ENCODE peak calls at places on chromosomes 16 and 17, in six cellular contexts. R is neuronal stem cell, I is mesenchymal stem cell, W is IMR-90, A is H1, B is trophoblast cell. S is an unnamed sample.

GRCh38 chr17:63405741-63406261 is 40.3 kb downstream of the CYB561 start:
- DNase-seq in R (no peak), I (peak), W (peak), A (no peak), B (peak), S (no peak)

GRCh38 chr17:78889525-78889924 is 13.5 kb downstream of the CEP295NL start:
- DNase-seq in R (no peak), I (no peak), W (no peak), A (no peak), B (no peak), S (no peak)

GRCh38 chr17:70314096-70314495 is 144.8 kb downstream of the KCNJ2 start:
- DNase-seq in R (no peak), I (no peak), W (peak), A (no peak), B (no peak), S (no peak)

GRCh38 chr16:68450741-68451140 is 2.4 kb upstream of the SMPD3 start:
- DNase-seq in R (no peak), I (no peak), W (no peak), A (no peak), B (no peak), S (no peak)

GRCh38 chr16:46555981-46556380 is 65.2 kb downstream of the SHCBP1 start:
- DNase-seq in R (no peak), I (no peak), W (peak), A (no peak), B (no peak), S (no peak)

GRCh38 chr16:14284930-14285541 is 213.9 kb downstream of the MRTFB start:
- DNase-seq in R (no peak), I (peak), W (no peak), A (no peak), B (peak), S (peak)

GRCh38 chr17:70329751-70330150 is 160.4 kb downstream of the KCNJ2 start:
- DNase-seq in R (no peak), I (no peak), W (no peak), A (no peak), B (peak), S (no peak)

GRCh38 chr16:57734308-57734924 is 1.2 kb upstream of the KATNB1 start:
- DNase-seq in R (no peak), I (no peak), W (no peak), A (no peak), B (no peak), S (no peak)

GRCh38 chr17:7428557-7428956 is at the start of gene SPEM3:
- DNase-seq in R (no peak), I (no peak), W (no peak), A (no peak), B (no peak), S (no peak)

GRCh38 chr17:7988750-7989178 is 13.7 kb upstream of the GUCY2D start:
- DNase-seq in R (peak), I (peak), W (peak), A (no peak), B (peak), S (no peak)

GRCh38 chr17:37702605-37703004 is 42.3 kb downstream of the HNF1B start:
- DNase-seq in R (no peak), I (peak), W (peak), A (no peak), B (no peak), S (no peak)

GRCh38 chr17:13561606-13562270 is 40.0 kb downstream of the HS3ST3A1 start:
- DNase-seq in R (no peak), I (no peak), W (no peak), A (no peak), B (peak), S (no peak)

GRCh38 chr16:11949527-11949926 is 7.7 kb upstream of the NPIPB2 start:
- DNase-seq in R (peak), I (peak), W (peak), A (no peak), B (peak), S (peak)

GRCh38 chr16:11302977-11303376 is 21.8 kb upstream of the PRM1 start:
- DNase-seq in R (no peak), I (no peak), W (no peak), A (no peak), B (no peak), S (no peak)

GRCh38 chr16:82016964-82017363 is 5.7 kb upstream of the SDR42E1 start:
- DNase-seq in R (no peak), I (no peak), W (no peak), A (no peak), B (peak), S (no peak)

GRCh38 chr16:57367111-57367752 is 5.1 kb upstream of the CX3CL1 start:
- DNase-seq in R (no peak), I (no peak), W (no peak), A (no peak), B (no peak), S (no peak)

GRCh38 chr16:11104168-11105037 is 151.6 kb downstream of the SOCS1 start:
- DNase-seq in R (no peak), I (no peak), W (no peak), A (no peak), B (no peak), S (no peak)

GRCh38 chr17:42743595-42744282 is 1.1 kb downstream of the EZH1 start:
- DNase-seq in R (no peak), I (no peak), W (no peak), A (no peak), B (no peak), S (no peak)

GRCh38 chr16:17013067-17013466 is 457.7 kb downstream of the XYLT1 start:
- DNase-seq in R (no peak), I (no peak), W (no peak), A (no peak), B (no peak), S (no peak)

GRCh38 chr17:47720754-47721533 is 12.1 kb upstream of the TBX21 start:
- DNase-seq in R (no peak), I (peak), W (no peak), A (no peak), B (peak), S (peak)

GRCh38 chr17:37117743-37118142 is 169.0 kb downstream of the AATF start:
- DNase-seq in R (no peak), I (peak), W (no peak), A (no peak), B (no peak), S (no peak)

GRCh38 chr16:30369938-30370443 is 303 bp downstream of the TBC1D10B start:
- DNase-seq in R (no peak), I (no peak), W (no peak), A (no peak), B (no peak), S (no peak)

GRCh38 chr16:30372037-30372712 is 1.9 kb upstream of the TBC1D10B start:
- DNase-seq in R (no peak), I (no peak), W (no peak), A (no peak), B (no peak), S (no peak)

GRCh38 chr16:30371248-30371816 is 1.0 kb upstream of the TBC1D10B start:
- DNase-seq in R (no peak), I (no peak), W (no peak), A (no peak), B (no peak), S (no peak)

GRCh38 chr16:30369091-30369937 is 980 bp downstream of the TBC1D10B start:
- DNase-seq in R (no peak), I (peak), W (no peak), A (no peak), B (peak), S (no peak)

GRCh38 chr16:30370444-30371247 is at the start of gene TBC1D10B:
- DNase-seq in R (peak), I (peak), W (peak), A (peak), B (peak), S (peak)
- H2BK120ac ChIP-seq in R (no peak), I (peak), W (no peak), A (no peak), B (peak), S (no peak)

GRCh38 chr16:86679490-86679889 is 101.1 kb downstream of the FOXL1 start:
- DNase-seq in R (no peak), I (no peak), W (no peak), A (no peak), B (no peak), S (no peak)
- H4K91ac ChIP-seq in R (no peak), I (no peak), W (peak), A (no peak), B (no peak), S (no peak)

GRCh38 chr17:55543709-55544108 is 32.5 kb upstream of the SMIM36 start:
- DNase-seq in R (no peak), I (no peak), W (no peak), A (no peak), B (no peak), S (no peak)

GRCh38 chr17:55546481-55546880 is 35.2 kb upstream of the SMIM36 start:
- DNase-seq in R (no peak), I (no peak), W (no peak), A (no peak), B (no peak), S (no peak)

GRCh38 chr17:55545765-55546164 is 34.5 kb upstream of the SMIM36 start:
- DNase-seq in R (no peak), I (no peak), W (no peak), A (no peak), B (no peak), S (no peak)

GRCh38 chr17:55549140-55549539 is 37.9 kb upstream of the SMIM36 start:
- DNase-seq in R (no peak), I (peak), W (no peak), A (no peak), B (peak), S (no peak)

DNA sequence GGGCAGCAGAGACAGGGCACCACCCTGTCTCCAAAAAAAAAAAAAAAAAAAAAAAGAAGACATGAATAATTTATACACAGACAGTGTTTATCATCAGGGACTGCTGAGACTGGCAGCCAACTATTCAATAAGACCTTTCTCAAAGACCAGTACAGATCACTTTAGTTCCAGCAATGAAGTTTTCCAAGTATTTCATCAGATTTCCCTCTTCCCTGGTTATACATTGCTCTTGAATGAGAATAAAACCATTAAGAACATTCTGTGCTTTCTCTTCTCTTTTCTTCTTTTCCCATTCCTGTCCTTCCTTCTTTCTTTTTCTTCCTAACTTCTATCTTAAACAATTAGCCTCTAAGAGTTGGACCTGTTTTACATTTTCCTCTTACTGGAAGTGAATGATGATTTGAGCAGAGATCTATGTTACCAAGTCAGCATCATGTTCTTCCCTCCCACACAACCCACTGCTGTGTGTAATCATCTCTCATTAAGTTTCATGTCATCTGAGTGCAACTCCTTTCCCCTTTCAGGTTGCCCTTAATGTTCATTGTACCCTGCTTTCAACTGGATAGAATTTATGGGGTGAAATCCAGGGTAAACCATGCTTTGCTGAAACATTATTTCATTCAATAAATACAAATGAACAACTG is 35.9 kb upstream of the SMIM36 start:
- DNase-seq in R (no peak), I (peak), W (peak), A (no peak), B (no peak), S (no peak)
- H3K4me2 ChIP-seq in R (no peak), I (no peak), W (no peak), A (no peak), B (no peak), S (no peak)

GRCh38 chr16:1487395-1488053 is 1.2 kb downstream of the PTX4 start:
- DNase-seq in R (no peak), I (no peak), W (no peak), A (no peak), B (no peak), S (no peak)
- H2BK120ac ChIP-seq in R (no peak), I (no peak), W (no peak), A (no peak), B (no peak), S (no peak)